ENCODE peak calls at places on chromosomes 12 and 14, in nine cellular contexts. G, H, F, N, M, V, B, L and Z are unnamed samples.
A peak's percentile ranks its signal among the peaks of the same experiment; 100 is the strongest.

GRCh38 chr14:32611752-32612151 is 282.7 kb downstream of the AKAP6 start:
- DNase-seq in L (no peak), B (no peak), N (peak; percentile 46), G (no peak), F (no peak), H (peak; percentile 87), M (no peak), V (no peak), Z (peak; percentile 84)

GRCh38 chr12:27841392-27841882 is 61.4 kb upstream of the MANSC4 start:
- DNase-seq in N (no peak), L (no peak), G (no peak), V (no peak), M (no peak), H (peak; percentile 56), F (no peak), B (no peak), Z (no peak)

GRCh38 chr12:462936-463705 is 3.4 kb downstream of the B4GALNT3 start:
- DNase-seq in M (peak; percentile 60), N (no peak), B (no peak), V (no peak), L (peak; percentile 21), H (no peak), G (no peak), F (no peak), Z (no peak)

GRCh38 chr14:32011225-32011624 is 65.9 kb upstream of the ARHGAP5 start:
- DNase-seq in B (no peak), N (no peak), V (no peak), G (no peak), L (no peak), M (no peak), H (no peak), F (no peak), Z (no peak)

GRCh38 chr14:60645191-60645590 is 4.1 kb downstream of the SIX1 start:
- DNase-seq in M (no peak), F (no peak), G (no peak), V (no peak), N (no peak), H (no peak), B (no peak), L (no peak), Z (no peak)

GRCh38 chr14:52354257-52354656 is 40.1 kb downstream of the PTGER2 start:
- DNase-seq in M (no peak), B (no peak), N (no peak), H (no peak), F (no peak), V (no peak), L (no peak), G (no peak), Z (no peak)

GRCh38 chr14:93036652-93037341 is 78.9 kb downstream of the ITPK1 start:
- DNase-seq in L (no peak), H (peak; percentile 39), N (no peak), G (no peak), B (no peak), V (no peak), F (no peak), M (no peak), Z (no peak)

GRCh38 chr12:76784600-76785051 is 20.7 kb downstream of the ZDHHC17 start:
- DNase-seq in L (peak; percentile 21), F (no peak), V (no peak), H (peak; percentile 68), G (no peak), B (no peak), M (no peak), N (peak; percentile 37), Z (peak; percentile 26)

GRCh38 chr14:89848165-89848564 is 106.4 kb downstream of the EFCAB11 start:
- DNase-seq in B (no peak), G (no peak), M (no peak), H (peak; percentile 32), F (no peak), V (no peak), L (no peak), N (no peak), Z (no peak)

GRCh38 chr14:42911642-42912041 is 1305.0 kb downstream of the LRFN5 start:
- DNase-seq in G (no peak), H (no peak), B (no peak), M (no peak), F (no peak), L (no peak), N (no peak), V (no peak), Z (no peak)

GRCh38 chr12:19620222-19620621 is 180.9 kb downstream of the AEBP2 start:
- DNase-seq in F (no peak), V (no peak), M (no peak), B (no peak), N (no peak), G (peak; percentile 17), H (no peak), L (no peak), Z (no peak)

GRCh38 chr12:11882301-11883019 is 188.3 kb upstream of the BCL2L14 start:
- DNase-seq in M (no peak), H (no peak), B (no peak), G (no peak), F (no peak), L (no peak), V (no peak), N (no peak), Z (no peak)

GRCh38 chr12:24739094-24739779 is 209.7 kb downstream of the BCAT1 start:
- DNase-seq in F (no peak), V (no peak), M (no peak), L (no peak), H (no peak), N (no peak), B (no peak), G (no peak), Z (no peak)